ENCODE peak calls at places on chromosome 7, in five cellular contexts. D, T, Q, C and U are unnamed samples.

GRCh38 chr7:132130497-132130896 is 445.8 kb downstream of the PLXNA4 start:
- DNase-seq in D (no peak), T (no peak), Q (no peak), C (no peak), U (no peak)

GRCh38 chr7:107605223-107605815 is 25.3 kb downstream of the BCAP29 start:
- DNase-seq in D (no peak), T (no peak), Q (no peak), C (no peak), U (no peak)

GRCh38 chr7:26650081-26650480 is 214.3 kb downstream of the SKAP2 start:
- DNase-seq in D (no peak), T (no peak), Q (no peak), C (no peak), U (no peak)

GRCh38 chr7:112205348-112206237 is 606 bp downstream of the DOCK4 start:
- DNase-seq in D (peak), T (peak), Q (peak), C (peak), U (no peak)

GRCh38 chr7:145582742-145583303 is 533.8 kb upstream of the CNTNAP2 start:
- DNase-seq in D (no peak), T (no peak), Q (no peak), C (no peak), U (no peak)

GRCh38 chr7:170551-171363 is 21.6 kb upstream of the FAM20C start:
- DNase-seq in D (no peak), T (peak), Q (no peak), C (no peak), U (no peak)

GRCh38 chr7:133545613-133546012 is 292.7 kb downstream of the EXOC4 start:
- DNase-seq in D (no peak), T (no peak), Q (no peak), C (no peak), U (no peak)

GRCh38 chr7:33530664-33531063 is 374.7 kb upstream of the BMPER start:
- DNase-seq in D (no peak), T (no peak), Q (no peak), C (no peak), U (no peak)

GRCh38 chr7:138608292-138608691 is 92.9 kb downstream of the SVOPL start:
- DNase-seq in D (no peak), T (no peak), Q (no peak), C (no peak), U (no peak)

GRCh38 chr7:82726038-82726800 is 282.6 kb upstream of the CACNA2D1 start:
- DNase-seq in D (no peak), T (peak), Q (no peak), C (no peak), U (no peak)

GRCh38 chr7:117750612-117751563 is 122.4 kb downstream of the CTTNBP2 start:
- DNase-seq in D (no peak), T (no peak), Q (no peak), C (peak), U (no peak)

GRCh38 chr7:41312235-41312634 is 390.7 kb downstream of the INHBA start:
- DNase-seq in D (no peak), T (no peak), Q (no peak), C (no peak), U (no peak)

GRCh38 chr7:14596421-14596820 is 306.1 kb downstream of the DGKB start:
- DNase-seq in D (no peak), T (no peak), Q (no peak), C (no peak), U (no peak)

DNA sequence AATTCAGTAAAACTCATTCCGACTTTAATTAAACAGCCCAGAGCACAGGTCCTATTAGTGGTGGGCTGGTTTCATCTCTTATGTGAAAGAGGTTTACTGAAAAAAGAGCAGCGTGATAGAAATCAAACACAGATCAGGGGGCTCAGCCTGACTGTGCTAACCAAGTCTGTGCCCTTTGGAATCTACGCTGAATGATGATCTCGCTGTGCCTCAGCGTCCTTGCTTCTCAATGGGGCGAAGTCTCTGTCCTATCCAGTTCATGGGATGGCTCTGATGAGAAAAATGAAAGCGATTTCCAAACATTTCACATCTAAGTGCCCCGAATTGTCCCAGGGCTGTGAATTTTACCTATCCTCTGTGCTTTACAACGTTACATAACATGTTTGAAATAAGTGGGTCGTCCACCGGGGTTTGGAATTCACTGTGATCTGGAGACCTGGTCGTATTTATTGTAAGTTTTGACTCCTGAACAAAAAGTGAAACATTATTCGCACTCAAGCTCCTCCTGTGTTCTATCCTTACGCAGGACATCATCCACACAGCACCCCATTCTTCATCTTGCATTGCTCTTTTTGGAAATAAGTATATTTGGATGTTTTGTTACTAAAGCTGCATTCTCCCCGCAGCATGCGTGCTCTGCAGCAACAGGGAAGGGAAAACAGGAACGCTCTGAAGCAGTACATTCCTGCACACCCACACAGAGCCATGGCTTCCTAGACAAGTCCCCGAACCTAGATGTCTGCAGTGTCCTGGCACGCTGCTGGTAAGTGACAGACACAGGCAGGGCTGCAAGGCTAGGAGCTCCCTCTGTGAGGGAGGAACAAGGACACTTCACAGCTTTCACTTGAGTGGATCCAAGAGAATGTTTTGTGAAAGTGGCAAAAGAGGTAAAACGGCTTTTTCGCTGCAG is 83.5 kb downstream of the SLC37A3 start:
- DNase-seq in D (no peak), T (no peak), Q (no peak), C (no peak), U (no peak)
- H3K27ac ChIP-seq in D (no peak), T (no peak), Q (no peak), C (peak), U (no peak)

GRCh38 chr7:93931655-93932054 is 10.1 kb downstream of the GNG11 start:
- DNase-seq in D (no peak), T (no peak), Q (no peak), C (no peak), U (no peak)
- H3K4me3 ChIP-seq in D (no peak), T (no peak), Q (no peak), C (no peak), U (no peak)

GRCh38 chr7:128164955-128165670 is 76.0 kb upstream of the LEP start:
- DNase-seq in D (no peak), T (no peak), Q (no peak), C (no peak), U (no peak)
- H3K27ac ChIP-seq in D (no peak), T (no peak), Q (no peak), C (peak), U (peak)

DNA sequence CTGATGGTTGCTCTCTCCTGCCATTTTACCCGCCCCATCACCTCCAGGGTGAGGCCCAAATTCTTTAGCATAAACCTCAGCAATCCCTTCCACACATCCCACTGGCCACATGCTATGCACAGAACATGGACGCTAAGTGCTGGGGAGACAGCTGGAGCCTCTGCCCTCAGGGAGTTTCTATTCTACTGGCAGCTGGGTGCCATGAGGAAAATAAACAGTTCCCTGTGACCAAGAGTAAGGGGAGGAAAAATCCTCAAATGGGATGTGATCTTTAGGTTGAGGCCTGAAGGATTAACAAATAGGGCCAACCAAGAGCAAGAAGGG is 1.2 kb downstream of the PARP12 start:
- DNase-seq in D (no peak), T (no peak), Q (no peak), C (no peak), U (no peak)
- H3K4me3 ChIP-seq in D (peak), T (no peak), Q (peak), C (no peak), U (peak)

DNA sequence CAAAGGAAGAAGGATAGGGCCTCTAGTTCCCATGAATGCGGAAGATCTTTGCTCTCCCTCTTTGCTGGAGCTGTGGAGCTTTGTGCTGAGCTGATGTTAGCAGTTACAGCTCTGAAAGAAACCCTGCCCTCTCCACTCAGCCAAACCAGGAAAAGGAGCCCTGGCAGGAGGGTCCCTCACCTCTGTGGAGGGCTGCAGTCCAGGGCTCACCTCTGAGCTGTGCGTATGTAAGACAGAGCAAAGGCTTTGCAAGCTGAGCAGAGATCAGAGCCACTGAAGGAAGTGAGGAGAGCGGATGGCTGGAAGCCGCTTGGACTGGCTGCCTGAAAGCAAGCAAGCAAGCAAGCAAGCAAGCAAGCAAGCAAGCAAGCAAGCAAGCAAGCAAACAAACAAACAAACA is 84.7 kb downstream of the RAMP3 start:
- DNase-seq in D (no peak), T (no peak), Q (no peak), C (no peak), U (no peak)
- H3K27ac ChIP-seq in D (no peak), T (no peak), Q (peak), C (no peak), U (no peak)

GRCh38 chr7:136868496-136869005 is at the start of gene CHRM2:
- DNase-seq in D (no peak), T (no peak), Q (peak), C (no peak), U (no peak)
- H3K4me3 ChIP-seq in D (no peak), T (no peak), Q (peak), C (no peak), U (no peak)

GRCh38 chr7:42454006-42454405 is 217.0 kb upstream of the GLI3 start:
- DNase-seq in D (no peak), T (no peak), Q (no peak), C (no peak), U (no peak)
- H3K27ac ChIP-seq in D (no peak), T (no peak), Q (no peak), C (no peak), U (no peak)

GRCh38 chr7:98619450-98620321 is 2.6 kb downstream of the NPTX2 start:
- DNase-seq in D (no peak), T (peak), Q (peak), C (no peak), U (no peak)
- H3K4me3 ChIP-seq in D (no peak), T (no peak), Q (peak), C (peak), U (no peak)

DNA sequence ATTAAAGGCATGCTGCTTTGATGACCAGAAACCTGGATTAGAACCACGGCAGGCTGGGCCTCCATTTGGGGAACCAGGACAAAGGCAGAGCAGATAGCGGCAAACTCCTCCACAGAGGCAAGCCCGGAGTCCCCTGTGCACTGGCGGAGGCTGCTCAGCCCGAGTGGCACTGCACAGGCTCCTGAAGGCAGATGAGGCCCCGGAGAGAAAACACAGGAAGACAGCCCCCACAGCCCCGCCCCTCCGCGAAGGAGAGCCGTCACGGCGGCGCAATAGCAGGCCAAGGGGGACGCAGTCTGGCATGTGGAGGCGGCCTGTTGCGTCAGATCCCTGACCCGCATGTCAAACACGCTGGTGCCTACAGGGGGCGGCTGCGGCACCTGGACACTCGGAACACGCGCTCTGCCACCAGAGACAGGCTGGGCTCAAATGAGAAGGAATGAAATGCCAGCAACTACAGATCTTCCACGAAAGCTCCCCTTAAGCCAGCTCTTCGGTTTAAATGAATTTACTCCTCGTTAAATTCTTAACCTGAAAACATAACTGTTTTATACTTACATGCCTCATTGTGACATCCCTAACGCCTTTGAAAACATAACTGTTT is 128.5 kb downstream of the MAD1L1 start:
- DNase-seq in D (peak), T (peak), Q (peak), C (peak), U (no peak)
- H3K27ac ChIP-seq in D (peak), T (peak), Q (peak), C (peak), U (no peak)